ENCODE peak calls at places on chromosome 10, in six cellular contexts. E, M, L, G, A and B are unnamed samples.

GRCh38 chr10:19158358-19158757 is 109.8 kb downstream of the MALRD1 start:
- DNase-seq in E (no peak), M (no peak), L (no peak), G (no peak), A (no peak), B (no peak)

GRCh38 chr10:62183442-62183841 is 85.2 kb downstream of the RTKN2 start:
- DNase-seq in E (no peak), M (peak), L (no peak), G (no peak), A (no peak), B (no peak)

GRCh38 chr10:125156196-125156595 is 4.2 kb downstream of the CTBP2 start:
- DNase-seq in E (no peak), M (no peak), L (no peak), G (peak), A (no peak), B (no peak)

GRCh38 chr10:129790710-129791446 is 173.2 kb downstream of the EBF3 start:
- DNase-seq in E (no peak), M (no peak), L (no peak), G (no peak), A (no peak), B (no peak)

GRCh38 chr10:22473459-22473858 is 128.2 kb downstream of the SPAG6 start:
- DNase-seq in E (no peak), M (no peak), L (no peak), G (no peak), A (peak), B (no peak)

GRCh38 chr10:28926932-28927331 is 249.6 kb downstream of the BAMBI start:
- DNase-seq in E (no peak), M (no peak), L (no peak), G (no peak), A (no peak), B (no peak)

GRCh38 chr10:113454341-113455061 is 98.4 kb upstream of the HABP2 start:
- DNase-seq in E (no peak), M (no peak), L (peak), G (peak), A (peak), B (no peak)

GRCh38 chr10:79049931-79050895 is 18.6 kb upstream of the ZMIZ1 start:
- DNase-seq in E (no peak), M (no peak), L (no peak), G (peak), A (no peak), B (no peak)

GRCh38 chr10:119466076-119466475 is 76.4 kb downstream of the RGS10 start:
- DNase-seq in E (no peak), M (no peak), L (no peak), G (no peak), A (no peak), B (no peak)

GRCh38 chr10:124593431-124593985 is 131.9 kb downstream of the LHPP start:
- DNase-seq in E (no peak), M (no peak), L (no peak), G (no peak), A (no peak), B (no peak)

GRCh38 chr10:98080474-98080873 is 50.1 kb upstream of the CRTAC1 start:
- DNase-seq in E (no peak), M (no peak), L (no peak), G (no peak), A (no peak), B (no peak)

GRCh38 chr10:33897255-33897893 is 562.9 kb upstream of the NRP1 start:
- DNase-seq in E (no peak), M (no peak), L (no peak), G (peak), A (no peak), B (no peak)

GRCh38 chr10:22389856-22390589 is 44.7 kb downstream of the SPAG6 start:
- DNase-seq in E (no peak), M (no peak), L (no peak), G (no peak), A (no peak), B (no peak)

GRCh38 chr10:97034301-97034700 is 151.5 kb downstream of the SLIT1 start:
- DNase-seq in E (no peak), M (no peak), L (no peak), G (no peak), A (no peak), B (no peak)

GRCh38 chr10:68261132-68261856 is 29.4 kb upstream of the ATOH7 start:
- DNase-seq in E (no peak), M (no peak), L (no peak), G (no peak), A (no peak), B (no peak)

GRCh38 chr10:57849726-57850357 is 417.9 kb downstream of the IPMK start:
- DNase-seq in E (no peak), M (no peak), L (no peak), G (peak), A (peak), B (no peak)

GRCh38 chr10:110395350-110396283 is 90.9 kb upstream of the SMNDC1 start:
- DNase-seq in E (no peak), M (no peak), L (no peak), G (peak), A (peak), B (no peak)

GRCh38 chr10:102654969-102655368 is 10.7 kb downstream of the TRIM8 start:
- DNase-seq in E (no peak), M (no peak), L (no peak), G (no peak), A (no peak), B (no peak)

GRCh38 chr10:72043016-72043834 is 45.1 kb downstream of the SPOCK2 start:
- DNase-seq in E (no peak), M (no peak), L (no peak), G (peak), A (no peak), B (no peak)

GRCh38 chr10:11209810-11210141 is 192.1 kb downstream of the CELF2 start:
- DNase-seq in E (no peak), M (no peak), L (no peak), G (no peak), A (no peak), B (peak)

GRCh38 chr10:65620404-65621048 is 1305.3 kb upstream of the LRRTM3 start:
- DNase-seq in E (no peak), M (no peak), L (no peak), G (no peak), A (no peak), B (no peak)

GRCh38 chr10:88289342-88289741 is 293.8 kb downstream of the RNLS start:
- DNase-seq in E (no peak), M (no peak), L (no peak), G (no peak), A (no peak), B (no peak)

GRCh38 chr10:49074836-49075235 is 40.5 kb downstream of the VSTM4 start:
- DNase-seq in E (no peak), M (no peak), L (no peak), G (no peak), A (no peak), B (no peak)

GRCh38 chr10:49595713-49596492 is 14.2 kb upstream of the SLC18A3 start:
- DNase-seq in E (no peak), M (no peak), L (no peak), G (peak), A (peak), B (no peak)

GRCh38 chr10:118114992-118115391 is 68.3 kb upstream of the RAB11FIP2 start:
- DNase-seq in E (no peak), M (no peak), L (no peak), G (no peak), A (no peak), B (no peak)

GRCh38 chr10:99534939-99535763 is 2.4 kb downstream of the NKX2-3 start:
- DNase-seq in E (no peak), M (no peak), L (no peak), G (peak), A (peak), B (no peak)

GRCh38 chr10:89404082-89404481 is 10.3 kb upstream of the IFIT5 start:
- DNase-seq in E (no peak), M (no peak), L (no peak), G (no peak), A (no peak), B (no peak)

GRCh38 chr10:119319920-119320258 is 112.5 kb downstream of the GRK5 start:
- DNase-seq in E (no peak), M (no peak), L (no peak), G (no peak), A (no peak), B (no peak)

GRCh38 chr10:20248309-20248708 is 432.1 kb downstream of the PLXDC2 start:
- DNase-seq in E (no peak), M (no peak), L (no peak), G (no peak), A (no peak), B (no peak)